ENCODE peak calls at places on chromosomes 6 and 20, in five cellular contexts. One of them, this sample, is unnamed.

GRCh38 chr6:20302702-20303251 is 90.5 kb upstream of the MBOAT1 start:
- DNase-seq in activated T-helper 1 cell treated with anti-CD3 and anti-CD28 coated beads, Interleukin-12 subunit alpha, Interleukin-12 subunit beta, Interleukin-2, Interleukin-4 antibody, amounts not matched to agents 30 ng/mL and 10 ng/mL and 1 ng/mL, durations not matched to agents 14 hours and 24 hours and 36 hours: no peak
- DNase-seq in stomach: no peak
- DNase-seq in activated naive CD8-positive, alpha-beta T cell treated with anti-CD3 and anti-CD28 coated beads, Interleukin-2, amount 50 U/mL, for 24 hours: no peak
- DNase-seq in NCI-H748 treated with DMSO at 0.1 percent for 48 hours: no peak
- DNase-seq in this sample: no peak

GRCh38 chr6:67541591-67541990 is 1093.5 kb upstream of the ADGRB3 start:
- DNase-seq in activated T-helper 1 cell treated with anti-CD3 and anti-CD28 coated beads, Interleukin-12 subunit alpha, Interleukin-12 subunit beta, Interleukin-2, Interleukin-4 antibody, amounts not matched to agents 30 ng/mL and 10 ng/mL and 1 ng/mL, durations not matched to agents 14 hours and 24 hours and 36 hours: no peak
- DNase-seq in activated naive CD8-positive, alpha-beta T cell treated with anti-CD3 and anti-CD28 coated beads, Interleukin-2, amount 50 U/mL, for 24 hours: no peak
- DNase-seq in NCI-H748 treated with DMSO at 0.1 percent for 48 hours: no peak
- DNase-seq in stomach: no peak
- DNase-seq in this sample: no peak

GRCh38 chr20:63243604-63244247 is 8.0 kb downstream of the BIRC7 start:
- DNase-seq in NCI-H748 treated with DMSO at 0.1 percent for 48 hours: no peak
- DNase-seq in activated naive CD8-positive, alpha-beta T cell treated with anti-CD3 and anti-CD28 coated beads, Interleukin-2, amount 50 U/mL, for 24 hours: no peak
- DNase-seq in activated T-helper 1 cell treated with anti-CD3 and anti-CD28 coated beads, Interleukin-12 subunit alpha, Interleukin-12 subunit beta, Interleukin-2, Interleukin-4 antibody, amounts not matched to agents 30 ng/mL and 10 ng/mL and 1 ng/mL, durations not matched to agents 14 hours and 24 hours and 36 hours: no peak
- DNase-seq in stomach: no peak
- DNase-seq in this sample: no peak

GRCh38 chr6:150600302-150601017 is 775 bp downstream of the PLEKHG1 start:
- DNase-seq in activated naive CD8-positive, alpha-beta T cell treated with anti-CD3 and anti-CD28 coated beads, Interleukin-2, amount 50 U/mL, for 24 hours: peak
- DNase-seq in stomach: peak
- DNase-seq in activated T-helper 1 cell treated with anti-CD3 and anti-CD28 coated beads, Interleukin-12 subunit alpha, Interleukin-12 subunit beta, Interleukin-2, Interleukin-4 antibody, amounts not matched to agents 30 ng/mL and 10 ng/mL and 1 ng/mL, durations not matched to agents 14 hours and 24 hours and 36 hours: peak
- DNase-seq in NCI-H748 treated with DMSO at 0.1 percent for 48 hours: peak
- DNase-seq in this sample: peak

GRCh38 chr20:38664284-38664683 is 60.0 kb upstream of the SLC32A1 start:
- DNase-seq in activated naive CD8-positive, alpha-beta T cell treated with anti-CD3 and anti-CD28 coated beads, Interleukin-2, amount 50 U/mL, for 24 hours: no peak
- DNase-seq in activated T-helper 1 cell treated with anti-CD3 and anti-CD28 coated beads, Interleukin-12 subunit alpha, Interleukin-12 subunit beta, Interleukin-2, Interleukin-4 antibody, amounts not matched to agents 30 ng/mL and 10 ng/mL and 1 ng/mL, durations not matched to agents 14 hours and 24 hours and 36 hours: no peak
- DNase-seq in NCI-H748 treated with DMSO at 0.1 percent for 48 hours: no peak
- DNase-seq in stomach: no peak
- DNase-seq in this sample: no peak

GRCh38 chr20:60086936-60087562 is 128.8 kb downstream of the CDH26 start:
- DNase-seq in activated naive CD8-positive, alpha-beta T cell treated with anti-CD3 and anti-CD28 coated beads, Interleukin-2, amount 50 U/mL, for 24 hours: no peak
- DNase-seq in activated T-helper 1 cell treated with anti-CD3 and anti-CD28 coated beads, Interleukin-12 subunit alpha, Interleukin-12 subunit beta, Interleukin-2, Interleukin-4 antibody, amounts not matched to agents 30 ng/mL and 10 ng/mL and 1 ng/mL, durations not matched to agents 14 hours and 24 hours and 36 hours: no peak
- DNase-seq in stomach: no peak
- DNase-seq in NCI-H748 treated with DMSO at 0.1 percent for 48 hours: no peak
- DNase-seq in this sample: no peak

GRCh38 chr20:4666001-4666470 is 55.7 kb upstream of the PRND start:
- DNase-seq in NCI-H748 treated with DMSO at 0.1 percent for 48 hours: no peak
- DNase-seq in stomach: no peak
- DNase-seq in activated naive CD8-positive, alpha-beta T cell treated with anti-CD3 and anti-CD28 coated beads, Interleukin-2, amount 50 U/mL, for 24 hours: peak
- DNase-seq in activated T-helper 1 cell treated with anti-CD3 and anti-CD28 coated beads, Interleukin-12 subunit alpha, Interleukin-12 subunit beta, Interleukin-2, Interleukin-4 antibody, amounts not matched to agents 30 ng/mL and 10 ng/mL and 1 ng/mL, durations not matched to agents 14 hours and 24 hours and 36 hours: peak
- DNase-seq in this sample: no peak

GRCh38 chr20:38033330-38034107 is at the start of the genes RPRD1B and TTI1:
- DNase-seq in activated naive CD8-positive, alpha-beta T cell treated with anti-CD3 and anti-CD28 coated beads, Interleukin-2, amount 50 U/mL, for 24 hours: peak
- DNase-seq in stomach: peak
- DNase-seq in activated T-helper 1 cell treated with anti-CD3 and anti-CD28 coated beads, Interleukin-12 subunit alpha, Interleukin-12 subunit beta, Interleukin-2, Interleukin-4 antibody, amounts not matched to agents 30 ng/mL and 10 ng/mL and 1 ng/mL, durations not matched to agents 14 hours and 24 hours and 36 hours: peak
- DNase-seq in NCI-H748 treated with DMSO at 0.1 percent for 48 hours: peak
- DNase-seq in this sample: peak

GRCh38 chr6:42038163-42038562 is 12.2 kb upstream of the TAF8 start:
- DNase-seq in NCI-H748 treated with DMSO at 0.1 percent for 48 hours: no peak
- DNase-seq in activated T-helper 1 cell treated with anti-CD3 and anti-CD28 coated beads, Interleukin-12 subunit alpha, Interleukin-12 subunit beta, Interleukin-2, Interleukin-4 antibody, amounts not matched to agents 30 ng/mL and 10 ng/mL and 1 ng/mL, durations not matched to agents 14 hours and 24 hours and 36 hours: no peak
- DNase-seq in activated naive CD8-positive, alpha-beta T cell treated with anti-CD3 and anti-CD28 coated beads, Interleukin-2, amount 50 U/mL, for 24 hours: no peak
- DNase-seq in stomach: peak
- DNase-seq in this sample: no peak

GRCh38 chr6:33375143-33375649 is 16.4 kb upstream of the KIFC1 start:
- DNase-seq in activated naive CD8-positive, alpha-beta T cell treated with anti-CD3 and anti-CD28 coated beads, Interleukin-2, amount 50 U/mL, for 24 hours: no peak
- DNase-seq in NCI-H748 treated with DMSO at 0.1 percent for 48 hours: no peak
- DNase-seq in activated T-helper 1 cell treated with anti-CD3 and anti-CD28 coated beads, Interleukin-12 subunit alpha, Interleukin-12 subunit beta, Interleukin-2, Interleukin-4 antibody, amounts not matched to agents 30 ng/mL and 10 ng/mL and 1 ng/mL, durations not matched to agents 14 hours and 24 hours and 36 hours: no peak
- DNase-seq in stomach: peak
- DNase-seq in this sample: no peak

GRCh38 chr6:99607416-99608036 is 893 bp downstream of the PRDM13 start:
- DNase-seq in activated naive CD8-positive, alpha-beta T cell treated with anti-CD3 and anti-CD28 coated beads, Interleukin-2, amount 50 U/mL, for 24 hours: peak
- DNase-seq in stomach: no peak
- DNase-seq in NCI-H748 treated with DMSO at 0.1 percent for 48 hours: no peak
- DNase-seq in activated T-helper 1 cell treated with anti-CD3 and anti-CD28 coated beads, Interleukin-12 subunit alpha, Interleukin-12 subunit beta, Interleukin-2, Interleukin-4 antibody, amounts not matched to agents 30 ng/mL and 10 ng/mL and 1 ng/mL, durations not matched to agents 14 hours and 24 hours and 36 hours: no peak
- DNase-seq in this sample: no peak

GRCh38 chr6:16982827-16983226 is 119.0 kb upstream of the STMND1 start:
- DNase-seq in activated naive CD8-positive, alpha-beta T cell treated with anti-CD3 and anti-CD28 coated beads, Interleukin-2, amount 50 U/mL, for 24 hours: no peak
- DNase-seq in stomach: no peak
- DNase-seq in activated T-helper 1 cell treated with anti-CD3 and anti-CD28 coated beads, Interleukin-12 subunit alpha, Interleukin-12 subunit beta, Interleukin-2, Interleukin-4 antibody, amounts not matched to agents 30 ng/mL and 10 ng/mL and 1 ng/mL, durations not matched to agents 14 hours and 24 hours and 36 hours: no peak
- DNase-seq in NCI-H748 treated with DMSO at 0.1 percent for 48 hours: no peak
- DNase-seq in this sample: no peak

GRCh38 chr6:75666590-75666989 is 64.9 kb downstream of the SENP6 start:
- DNase-seq in activated T-helper 1 cell treated with anti-CD3 and anti-CD28 coated beads, Interleukin-12 subunit alpha, Interleukin-12 subunit beta, Interleukin-2, Interleukin-4 antibody, amounts not matched to agents 30 ng/mL and 10 ng/mL and 1 ng/mL, durations not matched to agents 14 hours and 24 hours and 36 hours: no peak
- DNase-seq in activated naive CD8-positive, alpha-beta T cell treated with anti-CD3 and anti-CD28 coated beads, Interleukin-2, amount 50 U/mL, for 24 hours: no peak
- DNase-seq in stomach: no peak
- DNase-seq in NCI-H748 treated with DMSO at 0.1 percent for 48 hours: no peak
- DNase-seq in this sample: no peak

GRCh38 chr20:49668181-49668877 is 45.3 kb downstream of the B4GALT5 start:
- DNase-seq in activated naive CD8-positive, alpha-beta T cell treated with anti-CD3 and anti-CD28 coated beads, Interleukin-2, amount 50 U/mL, for 24 hours: peak
- DNase-seq in activated T-helper 1 cell treated with anti-CD3 and anti-CD28 coated beads, Interleukin-12 subunit alpha, Interleukin-12 subunit beta, Interleukin-2, Interleukin-4 antibody, amounts not matched to agents 30 ng/mL and 10 ng/mL and 1 ng/mL, durations not matched to agents 14 hours and 24 hours and 36 hours: no peak
- DNase-seq in stomach: peak
- DNase-seq in NCI-H748 treated with DMSO at 0.1 percent for 48 hours: no peak
- DNase-seq in this sample: no peak

GRCh38 chr6:46642928-46643751 is 9.5 kb downstream of the CYP39A1 start:
- DNase-seq in stomach: no peak
- DNase-seq in NCI-H748 treated with DMSO at 0.1 percent for 48 hours: no peak
- DNase-seq in activated naive CD8-positive, alpha-beta T cell treated with anti-CD3 and anti-CD28 coated beads, Interleukin-2, amount 50 U/mL, for 24 hours: no peak
- DNase-seq in activated T-helper 1 cell treated with anti-CD3 and anti-CD28 coated beads, Interleukin-12 subunit alpha, Interleukin-12 subunit beta, Interleukin-2, Interleukin-4 antibody, amounts not matched to agents 30 ng/mL and 10 ng/mL and 1 ng/mL, durations not matched to agents 14 hours and 24 hours and 36 hours: no peak
- DNase-seq in this sample: no peak

GRCh38 chr6:43604174-43604573 is 24.9 kb downstream of the GTPBP2 start:
- DNase-seq in activated naive CD8-positive, alpha-beta T cell treated with anti-CD3 and anti-CD28 coated beads, Interleukin-2, amount 50 U/mL, for 24 hours: no peak
- DNase-seq in activated T-helper 1 cell treated with anti-CD3 and anti-CD28 coated beads, Interleukin-12 subunit alpha, Interleukin-12 subunit beta, Interleukin-2, Interleukin-4 antibody, amounts not matched to agents 30 ng/mL and 10 ng/mL and 1 ng/mL, durations not matched to agents 14 hours and 24 hours and 36 hours: no peak
- DNase-seq in stomach: no peak
- DNase-seq in NCI-H748 treated with DMSO at 0.1 percent for 48 hours: no peak
- DNase-seq in this sample: no peak

GRCh38 chr6:125314019-125314581 is 12.3 kb upstream of the HDDC2 start:
- DNase-seq in activated T-helper 1 cell treated with anti-CD3 and anti-CD28 coated beads, Interleukin-12 subunit alpha, Interleukin-12 subunit beta, Interleukin-2, Interleukin-4 antibody, amounts not matched to agents 30 ng/mL and 10 ng/mL and 1 ng/mL, durations not matched to agents 14 hours and 24 hours and 36 hours: peak
- DNase-seq in activated naive CD8-positive, alpha-beta T cell treated with anti-CD3 and anti-CD28 coated beads, Interleukin-2, amount 50 U/mL, for 24 hours: peak
- DNase-seq in stomach: peak
- DNase-seq in NCI-H748 treated with DMSO at 0.1 percent for 48 hours: peak
- DNase-seq in this sample: peak

GRCh38 chr20:63501818-63502670 is 3.2 kb upstream of the EEF1A2 start:
- DNase-seq in activated naive CD8-positive, alpha-beta T cell treated with anti-CD3 and anti-CD28 coated beads, Interleukin-2, amount 50 U/mL, for 24 hours: no peak
- DNase-seq in NCI-H748 treated with DMSO at 0.1 percent for 48 hours: no peak
- DNase-seq in activated T-helper 1 cell treated with anti-CD3 and anti-CD28 coated beads, Interleukin-12 subunit alpha, Interleukin-12 subunit beta, Interleukin-2, Interleukin-4 antibody, amounts not matched to agents 30 ng/mL and 10 ng/mL and 1 ng/mL, durations not matched to agents 14 hours and 24 hours and 36 hours: no peak
- DNase-seq in stomach: no peak
- DNase-seq in this sample: no peak

GRCh38 chr6:33607784-33608161 is 13.3 kb upstream of the ITPR3 start:
- DNase-seq in NCI-H748 treated with DMSO at 0.1 percent for 48 hours: no peak
- DNase-seq in activated T-helper 1 cell treated with anti-CD3 and anti-CD28 coated beads, Interleukin-12 subunit alpha, Interleukin-12 subunit beta, Interleukin-2, Interleukin-4 antibody, amounts not matched to agents 30 ng/mL and 10 ng/mL and 1 ng/mL, durations not matched to agents 14 hours and 24 hours and 36 hours: no peak
- DNase-seq in activated naive CD8-positive, alpha-beta T cell treated with anti-CD3 and anti-CD28 coated beads, Interleukin-2, amount 50 U/mL, for 24 hours: peak
- DNase-seq in stomach: peak
- DNase-seq in this sample: no peak

GRCh38 chr6:138290563-138290962 is 72.3 kb upstream of the PBOV1 start:
- DNase-seq in stomach: no peak
- DNase-seq in activated T-helper 1 cell treated with anti-CD3 and anti-CD28 coated beads, Interleukin-12 subunit alpha, Interleukin-12 subunit beta, Interleukin-2, Interleukin-4 antibody, amounts not matched to agents 30 ng/mL and 10 ng/mL and 1 ng/mL, durations not matched to agents 14 hours and 24 hours and 36 hours: no peak
- DNase-seq in activated naive CD8-positive, alpha-beta T cell treated with anti-CD3 and anti-CD28 coated beads, Interleukin-2, amount 50 U/mL, for 24 hours: no peak
- DNase-seq in NCI-H748 treated with DMSO at 0.1 percent for 48 hours: no peak
- DNase-seq in this sample: no peak

GRCh38 chr6:130239755-130240154 is 17.0 kb upstream of the SAMD3 start:
- DNase-seq in activated T-helper 1 cell treated with anti-CD3 and anti-CD28 coated beads, Interleukin-12 subunit alpha, Interleukin-12 subunit beta, Interleukin-2, Interleukin-4 antibody, amounts not matched to agents 30 ng/mL and 10 ng/mL and 1 ng/mL, durations not matched to agents 14 hours and 24 hours and 36 hours: no peak
- DNase-seq in stomach: no peak
- DNase-seq in NCI-H748 treated with DMSO at 0.1 percent for 48 hours: no peak
- DNase-seq in activated naive CD8-positive, alpha-beta T cell treated with anti-CD3 and anti-CD28 coated beads, Interleukin-2, amount 50 U/mL, for 24 hours: no peak
- DNase-seq in this sample: no peak

GRCh38 chr6:138188278-138188923 is 26.7 kb downstream of the ARFGEF3 start:
- DNase-seq in stomach: peak
- DNase-seq in activated naive CD8-positive, alpha-beta T cell treated with anti-CD3 and anti-CD28 coated beads, Interleukin-2, amount 50 U/mL, for 24 hours: no peak
- DNase-seq in activated T-helper 1 cell treated with anti-CD3 and anti-CD28 coated beads, Interleukin-12 subunit alpha, Interleukin-12 subunit beta, Interleukin-2, Interleukin-4 antibody, amounts not matched to agents 30 ng/mL and 10 ng/mL and 1 ng/mL, durations not matched to agents 14 hours and 24 hours and 36 hours: no peak
- DNase-seq in NCI-H748 treated with DMSO at 0.1 percent for 48 hours: peak
- DNase-seq in this sample: no peak

GRCh38 chr6:74410630-74411029 is 714.6 kb downstream of the CD109 start:
- DNase-seq in NCI-H748 treated with DMSO at 0.1 percent for 48 hours: no peak
- DNase-seq in activated T-helper 1 cell treated with anti-CD3 and anti-CD28 coated beads, Interleukin-12 subunit alpha, Interleukin-12 subunit beta, Interleukin-2, Interleukin-4 antibody, amounts not matched to agents 30 ng/mL and 10 ng/mL and 1 ng/mL, durations not matched to agents 14 hours and 24 hours and 36 hours: no peak
- DNase-seq in stomach: no peak
- DNase-seq in activated naive CD8-positive, alpha-beta T cell treated with anti-CD3 and anti-CD28 coated beads, Interleukin-2, amount 50 U/mL, for 24 hours: no peak
- DNase-seq in this sample: no peak

GRCh38 chr6:27049863-27050781 is 197.4 kb upstream of the PRSS16 start:
- DNase-seq in activated T-helper 1 cell treated with anti-CD3 and anti-CD28 coated beads, Interleukin-12 subunit alpha, Interleukin-12 subunit beta, Interleukin-2, Interleukin-4 antibody, amounts not matched to agents 30 ng/mL and 10 ng/mL and 1 ng/mL, durations not matched to agents 14 hours and 24 hours and 36 hours: no peak
- DNase-seq in stomach: no peak
- DNase-seq in activated naive CD8-positive, alpha-beta T cell treated with anti-CD3 and anti-CD28 coated beads, Interleukin-2, amount 50 U/mL, for 24 hours: no peak
- DNase-seq in NCI-H748 treated with DMSO at 0.1 percent for 48 hours: peak
- DNase-seq in this sample: no peak

GRCh38 chr20:1105599-1106194 is 12.7 kb upstream of the PSMF1 start:
- DNase-seq in activated T-helper 1 cell treated with anti-CD3 and anti-CD28 coated beads, Interleukin-12 subunit alpha, Interleukin-12 subunit beta, Interleukin-2, Interleukin-4 antibody, amounts not matched to agents 30 ng/mL and 10 ng/mL and 1 ng/mL, durations not matched to agents 14 hours and 24 hours and 36 hours: no peak
- DNase-seq in NCI-H748 treated with DMSO at 0.1 percent for 48 hours: no peak
- DNase-seq in activated naive CD8-positive, alpha-beta T cell treated with anti-CD3 and anti-CD28 coated beads, Interleukin-2, amount 50 U/mL, for 24 hours: no peak
- DNase-seq in stomach: no peak
- DNase-seq in this sample: no peak

GRCh38 chr6:168196385-168196860 is 117.4 kb upstream of the FRMD1 start:
- DNase-seq in activated T-helper 1 cell treated with anti-CD3 and anti-CD28 coated beads, Interleukin-12 subunit alpha, Interleukin-12 subunit beta, Interleukin-2, Interleukin-4 antibody, amounts not matched to agents 30 ng/mL and 10 ng/mL and 1 ng/mL, durations not matched to agents 14 hours and 24 hours and 36 hours: no peak
- DNase-seq in activated naive CD8-positive, alpha-beta T cell treated with anti-CD3 and anti-CD28 coated beads, Interleukin-2, amount 50 U/mL, for 24 hours: no peak
- DNase-seq in NCI-H748 treated with DMSO at 0.1 percent for 48 hours: peak
- DNase-seq in stomach: peak
- DNase-seq in this sample: no peak

GRCh38 chr20:17525650-17526049 is 5.5 kb downstream of the BFSP1 start:
- DNase-seq in stomach: peak
- DNase-seq in activated naive CD8-positive, alpha-beta T cell treated with anti-CD3 and anti-CD28 coated beads, Interleukin-2, amount 50 U/mL, for 24 hours: no peak
- DNase-seq in NCI-H748 treated with DMSO at 0.1 percent for 48 hours: no peak
- DNase-seq in activated T-helper 1 cell treated with anti-CD3 and anti-CD28 coated beads, Interleukin-12 subunit alpha, Interleukin-12 subunit beta, Interleukin-2, Interleukin-4 antibody, amounts not matched to agents 30 ng/mL and 10 ng/mL and 1 ng/mL, durations not matched to agents 14 hours and 24 hours and 36 hours: no peak
- DNase-seq in this sample: no peak

GRCh38 chr20:7207186-7207585 is 439.7 kb downstream of the BMP2 start:
- DNase-seq in NCI-H748 treated with DMSO at 0.1 percent for 48 hours: no peak
- DNase-seq in activated naive CD8-positive, alpha-beta T cell treated with anti-CD3 and anti-CD28 coated beads, Interleukin-2, amount 50 U/mL, for 24 hours: no peak
- DNase-seq in activated T-helper 1 cell treated with anti-CD3 and anti-CD28 coated beads, Interleukin-12 subunit alpha, Interleukin-12 subunit beta, Interleukin-2, Interleukin-4 antibody, amounts not matched to agents 30 ng/mL and 10 ng/mL and 1 ng/mL, durations not matched to agents 14 hours and 24 hours and 36 hours: no peak
- DNase-seq in stomach: no peak
- DNase-seq in this sample: no peak

GRCh38 chr6:15254074-15254975 is 8.5 kb downstream of the JARID2 start:
- DNase-seq in activated naive CD8-positive, alpha-beta T cell treated with anti-CD3 and anti-CD28 coated beads, Interleukin-2, amount 50 U/mL, for 24 hours: no peak
- DNase-seq in stomach: peak
- DNase-seq in activated T-helper 1 cell treated with anti-CD3 and anti-CD28 coated beads, Interleukin-12 subunit alpha, Interleukin-12 subunit beta, Interleukin-2, Interleukin-4 antibody, amounts not matched to agents 30 ng/mL and 10 ng/mL and 1 ng/mL, durations not matched to agents 14 hours and 24 hours and 36 hours: no peak
- DNase-seq in NCI-H748 treated with DMSO at 0.1 percent for 48 hours: no peak
- DNase-seq in this sample: no peak

GRCh38 chr20:41509801-41510200 is 108.4 kb downstream of the CHD6 start:
- DNase-seq in activated T-helper 1 cell treated with anti-CD3 and anti-CD28 coated beads, Interleukin-12 subunit alpha, Interleukin-12 subunit beta, Interleukin-2, Interleukin-4 antibody, amounts not matched to agents 30 ng/mL and 10 ng/mL and 1 ng/mL, durations not matched to agents 14 hours and 24 hours and 36 hours: no peak
- DNase-seq in NCI-H748 treated with DMSO at 0.1 percent for 48 hours: no peak
- DNase-seq in stomach: no peak
- DNase-seq in activated naive CD8-positive, alpha-beta T cell treated with anti-CD3 and anti-CD28 coated beads, Interleukin-2, amount 50 U/mL, for 24 hours: no peak
- DNase-seq in this sample: no peak

GRCh38 chr6:157688960-157689599 is 134.0 kb upstream of the SNX9 start:
- DNase-seq in activated T-helper 1 cell treated with anti-CD3 and anti-CD28 coated beads, Interleukin-12 subunit alpha, Interleukin-12 subunit beta, Interleukin-2, Interleukin-4 antibody, amounts not matched to agents 30 ng/mL and 10 ng/mL and 1 ng/mL, durations not matched to agents 14 hours and 24 hours and 36 hours: no peak
- DNase-seq in stomach: peak
- DNase-seq in activated naive CD8-positive, alpha-beta T cell treated with anti-CD3 and anti-CD28 coated beads, Interleukin-2, amount 50 U/mL, for 24 hours: no peak
- DNase-seq in NCI-H748 treated with DMSO at 0.1 percent for 48 hours: no peak
- DNase-seq in this sample: peak

GRCh38 chr6:150056916-150057315 is 12.0 kb downstream of the ULBP3 start:
- DNase-seq in NCI-H748 treated with DMSO at 0.1 percent for 48 hours: no peak
- DNase-seq in activated T-helper 1 cell treated with anti-CD3 and anti-CD28 coated beads, Interleukin-12 subunit alpha, Interleukin-12 subunit beta, Interleukin-2, Interleukin-4 antibody, amounts not matched to agents 30 ng/mL and 10 ng/mL and 1 ng/mL, durations not matched to agents 14 hours and 24 hours and 36 hours: no peak
- DNase-seq in activated naive CD8-positive, alpha-beta T cell treated with anti-CD3 and anti-CD28 coated beads, Interleukin-2, amount 50 U/mL, for 24 hours: no peak
- DNase-seq in stomach: no peak
- DNase-seq in this sample: no peak

GRCh38 chr6:28378644-28379043 is 20.9 kb downstream of the ZSCAN12 start:
- DNase-seq in NCI-H748 treated with DMSO at 0.1 percent for 48 hours: no peak
- DNase-seq in activated naive CD8-positive, alpha-beta T cell treated with anti-CD3 and anti-CD28 coated beads, Interleukin-2, amount 50 U/mL, for 24 hours: no peak
- DNase-seq in activated T-helper 1 cell treated with anti-CD3 and anti-CD28 coated beads, Interleukin-12 subunit alpha, Interleukin-12 subunit beta, Interleukin-2, Interleukin-4 antibody, amounts not matched to agents 30 ng/mL and 10 ng/mL and 1 ng/mL, durations not matched to agents 14 hours and 24 hours and 36 hours: no peak
- DNase-seq in stomach: no peak
- DNase-seq in this sample: no peak

GRCh38 chr6:169450097-169450496 is 196.5 kb upstream of the THBS2 start:
- DNase-seq in activated naive CD8-positive, alpha-beta T cell treated with anti-CD3 and anti-CD28 coated beads, Interleukin-2, amount 50 U/mL, for 24 hours: no peak
- DNase-seq in stomach: no peak
- DNase-seq in NCI-H748 treated with DMSO at 0.1 percent for 48 hours: no peak
- DNase-seq in activated T-helper 1 cell treated with anti-CD3 and anti-CD28 coated beads, Interleukin-12 subunit alpha, Interleukin-12 subunit beta, Interleukin-2, Interleukin-4 antibody, amounts not matched to agents 30 ng/mL and 10 ng/mL and 1 ng/mL, durations not matched to agents 14 hours and 24 hours and 36 hours: no peak
- DNase-seq in this sample: no peak

GRCh38 chr6:148836751-148837150 is 89.9 kb downstream of the UST start:
- DNase-seq in activated naive CD8-positive, alpha-beta T cell treated with anti-CD3 and anti-CD28 coated beads, Interleukin-2, amount 50 U/mL, for 24 hours: no peak
- DNase-seq in activated T-helper 1 cell treated with anti-CD3 and anti-CD28 coated beads, Interleukin-12 subunit alpha, Interleukin-12 subunit beta, Interleukin-2, Interleukin-4 antibody, amounts not matched to agents 30 ng/mL and 10 ng/mL and 1 ng/mL, durations not matched to agents 14 hours and 24 hours and 36 hours: no peak
- DNase-seq in stomach: no peak
- DNase-seq in NCI-H748 treated with DMSO at 0.1 percent for 48 hours: no peak
- DNase-seq in this sample: no peak

GRCh38 chr6:83824831-83825230 is 28.3 kb upstream of the RIPPLY2 start:
- DNase-seq in activated T-helper 1 cell treated with anti-CD3 and anti-CD28 coated beads, Interleukin-12 subunit alpha, Interleukin-12 subunit beta, Interleukin-2, Interleukin-4 antibody, amounts not matched to agents 30 ng/mL and 10 ng/mL and 1 ng/mL, durations not matched to agents 14 hours and 24 hours and 36 hours: no peak
- DNase-seq in NCI-H748 treated with DMSO at 0.1 percent for 48 hours: no peak
- DNase-seq in stomach: no peak
- DNase-seq in activated naive CD8-positive, alpha-beta T cell treated with anti-CD3 and anti-CD28 coated beads, Interleukin-2, amount 50 U/mL, for 24 hours: no peak
- DNase-seq in this sample: no peak

GRCh38 chr6:133504761-133505160 is 263.6 kb downstream of the EYA4 start:
- DNase-seq in activated T-helper 1 cell treated with anti-CD3 and anti-CD28 coated beads, Interleukin-12 subunit alpha, Interleukin-12 subunit beta, Interleukin-2, Interleukin-4 antibody, amounts not matched to agents 30 ng/mL and 10 ng/mL and 1 ng/mL, durations not matched to agents 14 hours and 24 hours and 36 hours: no peak
- DNase-seq in stomach: no peak
- DNase-seq in activated naive CD8-positive, alpha-beta T cell treated with anti-CD3 and anti-CD28 coated beads, Interleukin-2, amount 50 U/mL, for 24 hours: no peak
- DNase-seq in NCI-H748 treated with DMSO at 0.1 percent for 48 hours: no peak
- DNase-seq in this sample: no peak

GRCh38 chr6:70398783-70399730 is 14.3 kb upstream of the FAM135A start:
- DNase-seq in activated T-helper 1 cell treated with anti-CD3 and anti-CD28 coated beads, Interleukin-12 subunit alpha, Interleukin-12 subunit beta, Interleukin-2, Interleukin-4 antibody, amounts not matched to agents 30 ng/mL and 10 ng/mL and 1 ng/mL, durations not matched to agents 14 hours and 24 hours and 36 hours: no peak
- DNase-seq in NCI-H748 treated with DMSO at 0.1 percent for 48 hours: no peak
- DNase-seq in stomach: peak
- DNase-seq in activated naive CD8-positive, alpha-beta T cell treated with anti-CD3 and anti-CD28 coated beads, Interleukin-2, amount 50 U/mL, for 24 hours: no peak
- DNase-seq in this sample: no peak

GRCh38 chr20:50309280-50309763 is 118.7 kb downstream of the CEBPB start:
- DNase-seq in activated naive CD8-positive, alpha-beta T cell treated with anti-CD3 and anti-CD28 coated beads, Interleukin-2, amount 50 U/mL, for 24 hours: no peak
- DNase-seq in NCI-H748 treated with DMSO at 0.1 percent for 48 hours: no peak
- DNase-seq in stomach: no peak
- DNase-seq in activated T-helper 1 cell treated with anti-CD3 and anti-CD28 coated beads, Interleukin-12 subunit alpha, Interleukin-12 subunit beta, Interleukin-2, Interleukin-4 antibody, amounts not matched to agents 30 ng/mL and 10 ng/mL and 1 ng/mL, durations not matched to agents 14 hours and 24 hours and 36 hours: no peak
- DNase-seq in this sample: no peak

This sample was measured in endothelial cell.